ENCODE peak calls at places on chromosomes 13 and 19, in five cellular contexts. P is naive B cell; R is activated CD4-positive, alpha-beta T cell treated with anti-CD3 and anti-CD28 coated beads, Interleukin-2, amount 10 ng/mL, durations not matched to agents 7 days and 5 days; I is neural crest cell; Q is NCI-H1417. Z is an unnamed sample.

GRCh38 chr19:29675650-29676186 is 10.5 kb downstream of the PLEKHF1 start:
- DNase-seq in P (no peak), I (no peak), Q (no peak), R (no peak), Z (no peak)

GRCh38 chr13:29750178-29750530 is 100.3 kb downstream of the UBL3 start:
- DNase-seq in Q (no peak), I (no peak), P (no peak), R (no peak), Z (no peak)

GRCh38 chr13:86447479-86447878 is 648.3 kb upstream of the SLITRK6 start:
- DNase-seq in Q (no peak), P (no peak), I (no peak), R (no peak), Z (no peak)

GRCh38 chr13:51015973-51016372 is 95.1 kb downstream of the C13orf42 start:
- DNase-seq in P (no peak), Q (peak), I (no peak), R (no peak), Z (no peak)

GRCh38 chr13:34358811-34359513 is 541.0 kb downstream of the RFC3 start:
- DNase-seq in R (no peak), I (no peak), P (no peak), Q (no peak), Z (no peak)

GRCh38 chr13:93364166-93364565 is 137.6 kb downstream of the GPC6 start:
- DNase-seq in R (no peak), I (no peak), Q (no peak), P (no peak), Z (no peak)

GRCh38 chr13:47903836-47904235 is 97.2 kb downstream of the SUCLA2 start:
- DNase-seq in P (no peak), Q (no peak), R (no peak), I (no peak), Z (no peak)

GRCh38 chr13:91058066-91058465 is 289.4 kb upstream of the MIR17HG start:
- DNase-seq in R (no peak), P (no peak), Q (no peak), I (no peak), Z (no peak)

GRCh38 chr19:480016-480855 is 16.1 kb upstream of the MADCAM1 start:
- DNase-seq in R (peak), Q (peak), I (peak), P (no peak), Z (no peak)

GRCh38 chr13:51995677-51996551 is 15.3 kb downstream of the ATP7B start:
- DNase-seq in P (no peak), I (no peak), R (no peak), Q (no peak), Z (no peak)

GRCh38 chr13:33272531-33273124 is 12.9 kb downstream of the STARD13 start:
- DNase-seq in R (no peak), Q (no peak), I (no peak), P (no peak), Z (no peak)

GRCh38 chr19:49409441-49410029 is 13.7 kb downstream of the PTH2 start:
- DNase-seq in I (no peak), R (peak), P (peak), Q (no peak), Z (no peak)

GRCh38 chr13:97977982-97978381 is 24.5 kb downstream of the IPO5 start:
- DNase-seq in R (no peak), Q (no peak), I (no peak), P (no peak), Z (no peak)

GRCh38 chr13:52371736-52372247 is 34.2 kb downstream of the THSD1 start:
- DNase-seq in I (no peak), Q (no peak), R (no peak), P (no peak), Z (no peak)

GRCh38 chr19:31104451-31104850 is 244.8 kb downstream of the TSHZ3 start:
- DNase-seq in R (no peak), P (no peak), I (no peak), Q (no peak), Z (no peak)

GRCh38 chr19:5897189-5897969 is 6.2 kb downstream of the NDUFA11 start:
- DNase-seq in P (no peak), I (no peak), R (no peak), Q (no peak), Z (no peak)

GRCh38 chr13:33649212-33649917 is 168.6 kb upstream of the RFC3 start:
- DNase-seq in I (no peak), R (no peak), Q (no peak), P (no peak), Z (no peak)

GRCh38 chr19:10603873-10604459 is 16.9 kb upstream of the AP1M2 start:
- DNase-seq in Q (no peak), R (peak), P (peak), I (no peak), Z (no peak)

Z was measured in natural killer cell.